ENCODE peak calls at places on chromosomes 5 and 9, in ten cellular contexts. F is suprapubic skin, N is upper lobe of left lung, E is HCT116, O is body of pancreas, S is IMR-90, Z is heart left ventricle, M is transverse colon, T is sigmoid colon, D is stomach. H is an unnamed sample.

GRCh38 chr9:134237630-134238265 is 73.4 kb upstream of the RNU6ATAC start:
- DNase-seq in F (no peak), N (no peak), E (no peak), O (no peak), S (no peak), Z (no peak), M (no peak), T (no peak), D (no peak), H (no peak)

GRCh38 chr9:97567182-97567893 is 65.8 kb downstream of the TSTD2 start:
- DNase-seq in F (no peak), N (no peak), E (no peak), O (no peak), S (no peak), Z (no peak), M (no peak), T (no peak), D (no peak), H (peak)

GRCh38 chr9:115845648-115846312 is 307.8 kb upstream of the PAPPA start:
- DNase-seq in F (no peak), N (no peak), E (no peak), O (no peak), S (peak), Z (no peak), M (peak), T (peak), D (no peak), H (no peak)

GRCh38 chr5:78691073-78691960 is 42.7 kb upstream of the LHFPL2 start:
- DNase-seq in F (no peak), N (no peak), E (no peak), O (no peak), S (no peak), Z (no peak), M (no peak), T (no peak), D (no peak), H (no peak)

GRCh38 chr5:103918668-103919367 is 356.2 kb upstream of the NUDT12 start:
- DNase-seq in F (no peak), N (no peak), E (no peak), O (no peak), S (peak), Z (no peak), M (no peak), T (no peak), D (no peak), H (no peak)

GRCh38 chr9:19192213-19193028 is 38.1 kb upstream of the DENND4C start:
- DNase-seq in F (no peak), N (no peak), E (no peak), O (no peak), S (no peak), Z (no peak), M (no peak), T (no peak), D (no peak), H (no peak)

GRCh38 chr9:100575765-100576368 is 2.0 kb upstream of the CAVIN4 start:
- DNase-seq in F (no peak), N (no peak), E (no peak), O (no peak), S (peak), Z (no peak), M (no peak), T (no peak), D (no peak), H (no peak)

GRCh38 chr5:55865831-55866230 is 14.7 kb downstream of the IL31RA start:
- DNase-seq in F (no peak), N (no peak), E (no peak), O (no peak), S (peak), Z (no peak), M (no peak), T (no peak), D (no peak), H (no peak)

GRCh38 chr9:128081052-128081451 is 13.0 kb downstream of the SLC25A25 start:
- DNase-seq in F (no peak), N (peak), E (no peak), O (peak), S (peak), Z (peak), M (no peak), T (peak), D (no peak), H (no peak)

GRCh38 chr9:110241491-110242321 is 14.6 kb downstream of the TXN start:
- DNase-seq in F (no peak), N (no peak), E (no peak), O (no peak), S (peak), Z (no peak), M (no peak), T (no peak), D (no peak), H (no peak)

GRCh38 chr9:14433841-14434511 is 120.0 kb upstream of the NFIB start:
- DNase-seq in F (no peak), N (no peak), E (peak), O (peak), S (peak), Z (no peak), M (no peak), T (no peak), D (no peak), H (no peak)

GRCh38 chr9:3746296-3747275 is 220.8 kb upstream of the RFX3 start:
- DNase-seq in F (no peak), N (no peak), E (peak), O (no peak), S (peak), Z (no peak), M (no peak), T (no peak), D (no peak), H (no peak)

GRCh38 chr5:67437905-67438845 is 241.6 kb upstream of the CD180 start:
- DNase-seq in F (no peak), N (no peak), E (no peak), O (no peak), S (no peak), Z (no peak), M (no peak), T (no peak), D (no peak), H (no peak)

GRCh38 chr5:142280066-142281011 is 44.5 kb downstream of the SPRY4 start:
- DNase-seq in F (no peak), N (no peak), E (no peak), O (peak), S (peak), Z (peak), M (no peak), T (no peak), D (no peak), H (no peak)

GRCh38 chr5:178077751-178078150 is 35.6 kb upstream of the N4BP3 start:
- DNase-seq in F (no peak), N (no peak), E (no peak), O (no peak), S (no peak), Z (no peak), M (no peak), T (no peak), D (no peak), H (no peak)

GRCh38 chr5:122151640-122152039 is 22.3 kb downstream of the ZNF474 start:
- DNase-seq in F (no peak), N (no peak), E (no peak), O (no peak), S (peak), Z (no peak), M (no peak), T (no peak), D (no peak), H (no peak)

GRCh38 chr5:140242890-140243585 is 59.9 kb downstream of the PFDN1 start:
- DNase-seq in F (no peak), N (peak), E (no peak), O (peak), S (no peak), Z (peak), M (no peak), T (no peak), D (peak), H (no peak)

GRCh38 chr5:140243855-140244254 is 59.0 kb downstream of the PFDN1 start:
- DNase-seq in F (no peak), N (no peak), E (no peak), O (peak), S (no peak), Z (no peak), M (no peak), T (peak), D (peak), H (no peak)

GRCh38 chr5:140240987-140241706 is 61.8 kb downstream of the PFDN1 start:
- DNase-seq in F (peak), N (peak), E (peak), O (peak), S (peak), Z (peak), M (peak), T (peak), D (peak), H (peak)

GRCh38 chr5:140239939-140240700 is 62.8 kb downstream of the PFDN1 start:
- DNase-seq in F (no peak), N (peak), E (no peak), O (peak), S (peak), Z (peak), M (peak), T (peak), D (peak), H (peak)

DNA sequence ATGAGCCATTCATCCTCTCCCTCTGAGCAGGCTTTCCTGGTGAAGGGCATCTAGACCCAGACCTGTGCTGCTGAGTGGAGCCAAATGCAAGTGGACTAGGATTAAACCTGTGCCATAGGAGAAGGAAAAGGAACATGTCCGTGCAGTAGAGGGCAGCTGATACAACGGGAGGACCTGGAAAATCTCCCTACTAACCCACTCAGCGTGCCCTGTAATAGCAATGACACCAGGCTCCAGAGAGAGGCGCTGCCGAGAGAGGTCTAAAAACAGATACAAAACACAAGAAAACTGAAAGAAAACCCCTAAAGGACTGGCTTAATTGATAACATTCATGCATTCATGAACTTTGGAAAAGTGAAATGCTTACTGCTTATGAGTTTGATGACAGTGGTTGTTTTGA is 60.8 kb downstream of the PFDN1 start:
- DNase-seq in F (no peak), N (no peak), E (no peak), O (no peak), S (no peak), Z (no peak), M (no peak), T (no peak), D (no peak), H (no peak)
- TF ChIP-seq CTCF in F (no peak), N (no peak), E (peak), O (no peak), S (peak), Z (no peak), M (no peak), T (no peak), D (no peak), H (no peak)

GRCh38 chr5:73121109-73121443 is 701 bp downstream of the TMEM171 start:
- DNase-seq in F (no peak), N (no peak), E (no peak), O (no peak), S (peak), Z (no peak), M (no peak), T (no peak), D (no peak), H (no peak)
- H3K4me3 ChIP-seq in F (peak), N (peak), E (peak), O (peak), S (peak), Z (peak), M (peak), T (peak), D (peak), H (no peak)

GRCh38 chr5:34709861-34710673 is 53.9 kb downstream of the RAI14 start:
- DNase-seq in F (no peak), N (no peak), E (no peak), O (no peak), S (peak), Z (no peak), M (no peak), T (no peak), D (no peak), H (no peak)
- TF ChIP-seq POLR2A in F (no peak), N (no peak), E (no peak), O (no peak), S (peak), Z (no peak), M (no peak), T (no peak), D (no peak), H (no peak)

DNA sequence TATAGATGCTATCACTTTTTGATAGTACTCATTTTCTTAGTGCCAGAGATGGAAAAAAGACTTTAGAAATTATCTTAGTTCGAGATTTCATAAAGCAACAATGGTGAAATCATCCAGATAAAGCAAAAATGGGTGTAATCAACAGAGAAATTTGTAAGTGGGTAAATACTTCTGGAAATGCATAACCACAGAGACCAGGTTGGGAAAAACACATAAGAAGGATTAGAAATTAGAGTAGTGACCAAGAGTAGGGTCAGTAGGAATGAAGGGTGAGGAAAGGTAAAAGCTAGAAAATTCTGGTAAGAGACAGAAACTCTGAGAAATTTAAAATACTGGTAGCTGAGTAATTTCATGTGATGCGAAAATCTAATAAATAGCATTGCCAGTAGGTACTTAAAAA is 11.2 kb downstream of the EDIL3 start:
- DNase-seq in F (no peak), N (no peak), E (no peak), O (no peak), S (no peak), Z (no peak), M (no peak), T (no peak), D (no peak), H (no peak)
- TF ChIP-seq CTCF in F (no peak), N (no peak), E (no peak), O (no peak), S (no peak), Z (no peak), M (no peak), T (no peak), D (no peak), H (no peak)

GRCh38 chr9:30967484-30967883 is 1417.0 kb upstream of the ACO1 start:
- DNase-seq in F (no peak), N (no peak), E (peak), O (no peak), S (no peak), Z (no peak), M (no peak), T (no peak), D (no peak), H (no peak)
- H3K4me3 ChIP-seq in F (no peak), N (no peak), E (no peak), O (no peak), S (no peak), Z (no peak), M (no peak), T (no peak), D (no peak), H (no peak)

GRCh38 chr5:139312075-139312474 is 18.5 kb downstream of the MATR3 start:
- DNase-seq in F (no peak), N (no peak), E (no peak), O (no peak), S (no peak), Z (no peak), M (no peak), T (no peak), D (no peak), H (no peak)
- TF ChIP-seq POLR2A in F (no peak), N (no peak), E (no peak), O (no peak), S (no peak), Z (no peak), M (no peak), T (no peak), D (no peak), H (no peak)

GRCh38 chr5:8997542-8998070 is 548.3 kb downstream of the SEMA5A start:
- DNase-seq in F (no peak), N (no peak), E (no peak), O (no peak), S (no peak), Z (no peak), M (no peak), T (no peak), D (no peak), H (no peak)

GRCh38 chr5:8993031-8993430 is 552.8 kb downstream of the SEMA5A start:
- DNase-seq in F (no peak), N (no peak), E (no peak), O (no peak), S (no peak), Z (no peak), M (no peak), T (no peak), D (no peak), H (no peak)
- TF ChIP-seq CTCF in F (peak), N (no peak), E (no peak), O (no peak), S (peak), Z (peak), M (no peak), T (no peak), D (no peak), H (no peak)

GRCh38 chr5:125491986-125492385 is 745.5 kb upstream of the ZNF608 start:
- DNase-seq in F (no peak), N (no peak), E (no peak), O (no peak), S (no peak), Z (no peak), M (no peak), T (no peak), D (no peak), H (no peak)

GRCh38 chr5:125492977-125493376 is 746.5 kb upstream of the ZNF608 start:
- DNase-seq in F (no peak), N (no peak), E (no peak), O (no peak), S (no peak), Z (no peak), M (no peak), T (no peak), D (no peak), H (no peak)

GRCh38 chr5:125499969-125500368 is 753.5 kb upstream of the ZNF608 start:
- DNase-seq in F (no peak), N (no peak), E (no peak), O (no peak), S (no peak), Z (no peak), M (no peak), T (no peak), D (no peak), H (no peak)

GRCh38 chr5:125497651-125498050 is 751.2 kb upstream of the ZNF608 start:
- DNase-seq in F (no peak), N (no peak), E (no peak), O (no peak), S (no peak), Z (no peak), M (no peak), T (no peak), D (no peak), H (no peak)

GRCh38 chr5:125496393-125496792 is 750.0 kb upstream of the ZNF608 start:
- DNase-seq in F (no peak), N (no peak), E (no peak), O (no peak), S (no peak), Z (no peak), M (no peak), T (no peak), D (no peak), H (no peak)
- H3K4me3 ChIP-seq in F (no peak), N (no peak), E (no peak), O (no peak), S (no peak), Z (no peak), M (no peak), T (no peak), D (no peak), H (no peak)

GRCh38 chr9:26955222-26955903 is 849 bp upstream of the IFT74 start:
- DNase-seq in F (no peak), N (no peak), E (no peak), O (no peak), S (no peak), Z (no peak), M (peak), T (no peak), D (no peak), H (no peak)

GRCh38 chr9:26950521-26950920 is 3.5 kb upstream of the PLAA start:
- DNase-seq in F (no peak), N (no peak), E (no peak), O (no peak), S (no peak), Z (no peak), M (no peak), T (no peak), D (no peak), H (no peak)

GRCh38 chr9:26951794-26952193 is 4.4 kb upstream of the IFT74 start:
- DNase-seq in F (no peak), N (no peak), E (no peak), O (no peak), S (no peak), Z (no peak), M (no peak), T (no peak), D (no peak), H (no peak)

GRCh38 chr9:26954050-26954508 is 2.1 kb upstream of the IFT74 start:
- DNase-seq in F (no peak), N (no peak), E (no peak), O (no peak), S (peak), Z (no peak), M (no peak), T (no peak), D (no peak), H (no peak)

GRCh38 chr9:26955921-26956886 is at the start of gene IFT74:
- DNase-seq in F (peak), N (peak), E (peak), O (peak), S (peak), Z (peak), M (peak), T (peak), D (peak), H (peak)
- TF ChIP-seq POLR2A in F (peak), N (peak), E (peak), O (peak), S (peak), Z (peak), M (peak), T (peak), D (no peak), H (no peak)

GRCh38 chr5:94397508-94397907 is 220.9 kb downstream of the KIAA0825 start:
- DNase-seq in F (no peak), N (no peak), E (no peak), O (no peak), S (no peak), Z (no peak), M (no peak), T (no peak), D (no peak), H (no peak)
- TF ChIP-seq CTCF in F (no peak), N (no peak), E (no peak), O (no peak), S (no peak), Z (no peak), M (no peak), T (no peak), D (no peak), H (no peak)

H was measured in lower leg skin.